ENCODE peak calls at places on chromosomes 1 and 21, in six cellular contexts. J is neuronal stem cell, H is IMR-90, U is mesenchymal stem cell, Y is H1, M is mesendoderm. W is an unnamed sample.

GRCh38 chr21:17270234-17270633 is 242.6 kb upstream of the CXADR start:
- DNase-seq in M (peak; percentile 49), Y (no peak), U (peak; percentile 7), J (no peak), H (peak; percentile 31), W (no peak)

GRCh38 chr1:66947267-66947666 is 22.5 kb downstream of the MIER1 start:
- DNase-seq in J (no peak), Y (no peak), U (no peak), H (peak; percentile 51), M (no peak), W (no peak)

GRCh38 chr1:223775711-223776074 is 63.4 kb downstream of the CAPN2 start:
- DNase-seq in J (no peak), M (no peak), Y (no peak), U (no peak), H (no peak), W (no peak)

GRCh38 chr1:6614953-6615785 is 1.6 kb downstream of the PHF13 start:
- DNase-seq in J (no peak), M (peak; percentile 18), U (no peak), H (no peak), Y (no peak), W (no peak)

GRCh38 chr1:239816090-239816812 is 275.4 kb upstream of the FMN2 start:
- DNase-seq in U (peak; percentile 79), J (no peak), M (peak; percentile 92), Y (no peak), H (peak; percentile 55), W (peak; percentile 78)

GRCh38 chr21:20313013-20313412 is 685.2 kb upstream of the NCAM2 start:
- DNase-seq in M (no peak), Y (no peak), J (no peak), H (no peak), U (no peak), W (no peak)

GRCh38 chr1:212256404-212256803 is 28.8 kb upstream of the PPP2R5A start:
- DNase-seq in H (no peak), Y (no peak), J (no peak), M (no peak), U (no peak), W (no peak)

GRCh38 chr21:46425566-46425965 is 33.1 kb upstream of the DIP2A start:
- DNase-seq in Y (no peak), H (no peak), M (no peak), U (no peak), J (no peak), W (no peak)

GRCh38 chr1:28914228-28915035 is at the start of gene EPB41:
- DNase-seq in H (peak; percentile 88), U (peak; percentile 89), J (peak; percentile 97), Y (peak; percentile 96), M (peak; percentile 99), W (peak; percentile 98)

GRCh38 chr1:161299347-161299746 is 10.4 kb downstream of the MPZ start:
- DNase-seq in M (no peak), U (no peak), Y (no peak), J (no peak), H (no peak), W (no peak)

GRCh38 chr1:165904948-165905347 is 77.5 kb downstream of the UCK2 start:
- DNase-seq in H (no peak), J (no peak), U (no peak), Y (no peak), M (no peak), W (no peak)

GRCh38 chr1:167263784-167264464 is 43.2 kb downstream of the POU2F1 start:
- DNase-seq in U (no peak), M (no peak), Y (no peak), H (no peak), J (no peak), W (no peak)

GRCh38 chr1:169999357-169999756 is 75.1 kb downstream of the KIFAP3 start:
- DNase-seq in M (no peak), H (peak; percentile 84), U (peak; percentile 43), Y (no peak), J (no peak), W (no peak)

GRCh38 chr1:112251766-112252506 is 144.1 kb upstream of the CTTNBP2NL start:
- DNase-seq in U (peak; percentile 52), H (peak; percentile 32), Y (no peak), M (no peak), J (no peak), W (no peak)

GRCh38 chr1:220696863-220697231 is 6.7 kb downstream of the C1orf115 start:
- DNase-seq in H (peak; percentile 30), U (peak; percentile 58), J (no peak), Y (no peak), M (no peak), W (no peak)

GRCh38 chr1:151716771-151717631 is at the start of gene CELF3:
- DNase-seq in U (peak; percentile 19), Y (peak; percentile 81), J (peak; percentile 78), M (peak; percentile 85), H (no peak), W (peak; percentile 76)

GRCh38 chr1:43035821-43036456 is 77.3 kb upstream of the SLC2A1 start:
- DNase-seq in Y (peak; percentile 50), U (no peak), H (no peak), M (no peak), J (peak; percentile 39), W (peak; percentile 43)

GRCh38 chr1:16226495-16227179 is 10.3 kb downstream of the CPLANE2 start:
- DNase-seq in Y (peak; percentile 94), J (no peak), H (no peak), U (peak; percentile 39), M (peak; percentile 87), W (peak; percentile 93)

GRCh38 chr1:8027748-8028631 is 1.9 kb upstream of the ERRFI1 start:
- DNase-seq in M (peak; percentile 56), J (no peak), U (peak; percentile 80), H (peak; percentile 92), Y (no peak), W (no peak)

GRCh38 chr1:32540589-32540988 is 1.4 kb downstream of the ZBTB8A start:
- DNase-seq in M (peak; percentile 96), J (no peak), U (peak; percentile 5), Y (no peak), H (no peak), W (no peak)

GRCh38 chr1:1173061-1173792 is 453 bp upstream of the TTLL10 start:
- DNase-seq in J (no peak), Y (no peak), M (no peak), U (no peak), H (no peak), W (peak; percentile 38)

GRCh38 chr1:238252033-238252802 is 361.5 kb upstream of the ZP4 start:
- DNase-seq in J (peak; percentile 14), U (peak; percentile 47), H (peak; percentile 33), Y (peak; percentile 86), M (peak; percentile 86), W (peak; percentile 86)

GRCh38 chr1:44076093-44076492 is 42.5 kb upstream of the KLF17 start:
- DNase-seq in M (no peak), J (no peak), H (no peak), Y (no peak), U (peak; percentile 18), W (no peak)

GRCh38 chr1:15733218-15733725 is 2.8 kb upstream of the SLC25A34 start:
- DNase-seq in J (no peak), U (no peak), M (no peak), H (no peak), Y (no peak), W (no peak)

GRCh38 chr1:59411147-59411546 is 114.3 kb downstream of the FGGY start:
- DNase-seq in M (no peak), Y (no peak), U (no peak), H (no peak), J (no peak), W (no peak)

GRCh38 chr21:44614961-44615391 is 3.1 kb downstream of the KRTAP10-8 start:
- DNase-seq in M (no peak), H (no peak), U (no peak), Y (peak; percentile 41), J (no peak), W (peak; percentile 19)
- H4K8ac ChIP-seq in M (no peak overlapping the region), H (no peak overlapping the region), U (no peak overlapping the region), Y (no peak overlapping the region), J (no peak overlapping the region), W (no peak overlapping the region)

GRCh38 chr1:22978299-22978698 is 5.6 kb upstream of the LACTBL1 start:
- DNase-seq in Y (no peak), U (peak; percentile 46), H (peak; percentile 74), J (no peak), M (no peak), W (no peak)

GRCh38 chr1:22976127-22976460 is 3.4 kb upstream of the LACTBL1 start:
- DNase-seq in Y (no peak), M (no peak), U (no peak), H (no peak), J (no peak), W (no peak)

GRCh38 chr1:22976461-22977243 is 4.0 kb upstream of the LACTBL1 start:
- DNase-seq in U (peak; percentile 88), J (peak; percentile 69), M (peak; percentile 93), H (peak; percentile 85), Y (peak; percentile 79), W (peak; percentile 84)

GRCh38 chr1:22972760-22973159 is at the start of gene LACTBL1:
- DNase-seq in J (no peak), U (no peak), H (no peak), M (peak; percentile 22), Y (no peak), W (no peak)

DNA sequence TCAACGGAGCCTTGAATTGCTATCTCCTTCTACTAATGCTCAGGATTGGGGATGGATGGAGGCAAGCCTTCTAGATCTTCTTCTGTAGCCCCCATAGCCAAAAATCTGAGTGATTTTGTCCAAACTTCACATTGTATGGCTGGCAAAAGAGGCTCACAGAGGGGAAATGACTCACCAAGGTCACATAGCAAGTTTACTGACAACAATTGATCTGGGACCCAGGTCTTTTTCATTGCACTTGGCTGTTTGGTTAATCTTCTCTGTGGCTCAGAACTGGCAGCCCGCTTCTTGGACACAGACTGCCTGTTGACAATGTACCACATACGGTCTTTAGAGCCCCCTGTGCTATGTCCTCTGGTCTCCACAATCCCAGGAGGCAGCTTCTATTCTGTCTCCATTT is 3.0 kb upstream of the LACTBL1 start:
- DNase-seq in J (no peak), Y (no peak), H (peak; percentile 13), M (peak; percentile 14), U (peak; percentile 32), W (no peak)
- H4K8ac ChIP-seq in J (no peak overlapping the region), Y (peak overlapping the region; percentile 82), H (no peak overlapping the region), M (no peak overlapping the region), U (peak overlapping the region; percentile 72), W (no peak overlapping the region)

GRCh38 chr1:234538930-234539649 is 60.1 kb upstream of the TARBP1 start:
- DNase-seq in J (no peak), U (no peak), M (no peak), Y (no peak), H (no peak), W (no peak)
- H4K8ac ChIP-seq in J (no peak overlapping the region), U (no peak overlapping the region), M (no peak overlapping the region), Y (no peak overlapping the region), H (no peak overlapping the region), W (no peak overlapping the region)

GRCh38 chr1:20465187-20465586 is 20.8 kb downstream of the CAMK2N1 start:
- DNase-seq in U (no peak), H (no peak), J (no peak), Y (no peak), M (no peak), W (no peak)

GRCh38 chr1:20462397-20462796 is 23.6 kb downstream of the CAMK2N1 start:
- DNase-seq in J (no peak), U (no peak), Y (no peak), M (no peak), H (no peak), W (no peak)

GRCh38 chr1:20458717-20459116 is 27.3 kb downstream of the CAMK2N1 start:
- DNase-seq in M (no peak), H (no peak), U (no peak), J (no peak), Y (no peak), W (no peak)

GRCh38 chr1:20466231-20466630 is 19.8 kb downstream of the CAMK2N1 start:
- DNase-seq in J (no peak), M (no peak), Y (no peak), H (no peak), U (no peak), W (no peak)

GRCh38 chr1:20463502-20463901 is 22.5 kb downstream of the CAMK2N1 start:
- DNase-seq in J (no peak), H (no peak), U (no peak), M (no peak), Y (no peak), W (no peak)
- H4K8ac ChIP-seq in J (no peak overlapping the region), H (no peak overlapping the region), U (no peak overlapping the region), M (no peak overlapping the region), Y (no peak overlapping the region), W (no peak overlapping the region)

W was measured in H9.